ENCODE peak calls at places on chromosomes 13 and 19, in ten cellular contexts. L is heart left ventricle; Y is activated T-cell treated with anti-CD3 and anti-CD28 coated beads, Interleukin-2, amount 50 U/mL, for 72 hours; M is AG09309; P is skeletal muscle cell; V is effector CD4-positive, alpha-beta T cell; J is fibroblast of lung; D is activated CD8-positive, alpha-beta T cell treated with anti-CD3 and anti-CD28 coated beads for 36 hours; B is foreskin fibroblast; N is brain microvascular endothelial cell. C is an unnamed sample.

GRCh38 chr19:33459691-33460090 is 61.9 kb downstream of the PEPD start:
- DNase-seq in J (no peak), P (no peak), N (no peak), D (no peak), L (no peak), V (no peak), Y (no peak), B (no peak), M (no peak), C (no peak)

GRCh38 chr19:45079911-45080469 is 930 bp downstream of the GEMIN7 start:
- DNase-seq in N (no peak), B (no peak), Y (no peak), P (no peak), J (no peak), L (no peak), D (peak), V (no peak), M (no peak), C (no peak)

GRCh38 chr19:47719047-47719885 is 6.0 kb downstream of the EHD2 start:
- DNase-seq in Y (no peak), M (peak), N (peak), J (peak), L (peak), B (peak), V (no peak), P (peak), D (no peak), C (peak)

GRCh38 chr19:30430206-30430734 is 58.1 kb downstream of the ZNF536 start:
- DNase-seq in M (no peak), Y (no peak), J (no peak), V (no peak), B (no peak), P (no peak), L (no peak), N (no peak), D (no peak), C (no peak)

GRCh38 chr13:28451482-28452217 is 43.3 kb downstream of the FLT1 start:
- DNase-seq in Y (no peak), D (no peak), N (no peak), P (no peak), L (no peak), J (no peak), V (no peak), M (no peak), B (peak), C (no peak)

GRCh38 chr19:17671906-17672305 is 16.2 kb downstream of the UNC13A start:
- DNase-seq in M (no peak), V (no peak), D (peak), Y (no peak), J (peak), P (no peak), L (no peak), B (peak), N (peak), C (no peak)

GRCh38 chr19:32176591-32176990 is 168.8 kb upstream of the ZNF507 start:
- DNase-seq in M (no peak), B (no peak), P (no peak), N (no peak), L (no peak), D (no peak), V (no peak), J (no peak), Y (no peak), C (no peak)

GRCh38 chr19:52585101-52585500 is 15.0 kb downstream of the ZNF701 start:
- DNase-seq in J (no peak), D (no peak), Y (no peak), P (no peak), L (no peak), N (no peak), M (no peak), V (no peak), B (no peak), C (no peak)

GRCh38 chr19:17762505-17763229 is 11.4 kb downstream of the FCHO1 start:
- DNase-seq in M (no peak), B (peak), D (peak), Y (no peak), J (peak), P (no peak), L (no peak), V (no peak), N (peak), C (no peak)

GRCh38 chr19:4583961-4584669 is 24.6 kb upstream of the SEMA6B start:
- DNase-seq in L (no peak), D (peak), J (peak), V (no peak), M (no peak), P (no peak), Y (peak), N (no peak), B (no peak), C (no peak)

GRCh38 chr13:83515267-83515666 is 367.0 kb downstream of the SLITRK1 start:
- DNase-seq in V (no peak), Y (no peak), D (no peak), P (peak), L (no peak), J (peak), M (peak), N (peak), B (peak), C (no peak)

C was measured in heart right ventricle.